ENCODE peak calls at places on chromosomes 6 and 20, in six cellular contexts. One of them, this sample, is unnamed.

GRCh38 chr20:16541878-16542277 is 31.4 kb downstream of the KIF16B start:
- DNase-seq in ELR: no peak
- DNase-seq in activated CD4-positive, CD25-positive, alpha-beta regulatory T cell: no peak
- DNase-seq in stimulated activated CD4-positive, alpha-beta T cell treated with anti-CD3 and anti-CD28 coated beads, Interleukin-4, amount 100 ng/mL, for 1 hour: no peak
- DNase-seq in SJSA1: no peak
- DNase-seq in iPS DF 6.9: no peak
- DNase-seq in this sample: no peak

GRCh38 chr6:113620372-113620771 is 236.8 kb upstream of the MARCKS start:
- DNase-seq in ELR: no peak
- DNase-seq in activated CD4-positive, CD25-positive, alpha-beta regulatory T cell: no peak
- DNase-seq in stimulated activated CD4-positive, alpha-beta T cell treated with anti-CD3 and anti-CD28 coated beads, Interleukin-4, amount 100 ng/mL, for 1 hour: no peak
- DNase-seq in SJSA1: no peak
- DNase-seq in iPS DF 6.9: no peak
- DNase-seq in this sample: no peak

GRCh38 chr6:38495922-38496635 is 143.7 kb downstream of the BTBD9 start:
- DNase-seq in ELR: no peak
- DNase-seq in activated CD4-positive, CD25-positive, alpha-beta regulatory T cell: no peak
- DNase-seq in stimulated activated CD4-positive, alpha-beta T cell treated with anti-CD3 and anti-CD28 coated beads, Interleukin-4, amount 100 ng/mL, for 1 hour: no peak
- DNase-seq in SJSA1: no peak
- DNase-seq in iPS DF 6.9: no peak
- DNase-seq in this sample: no peak

GRCh38 chr20:62839261-62839660 is 22.4 kb downstream of the TCFL5 start:
- DNase-seq in ELR: no peak
- DNase-seq in activated CD4-positive, CD25-positive, alpha-beta regulatory T cell: no peak
- DNase-seq in stimulated activated CD4-positive, alpha-beta T cell treated with anti-CD3 and anti-CD28 coated beads, Interleukin-4, amount 100 ng/mL, for 1 hour: no peak
- DNase-seq in SJSA1: no peak
- DNase-seq in iPS DF 6.9: no peak
- DNase-seq in this sample: no peak

GRCh38 chr6:107717781-107718180 is 106.3 kb downstream of the SCML4 start:
- DNase-seq in ELR: no peak
- DNase-seq in activated CD4-positive, CD25-positive, alpha-beta regulatory T cell: no peak
- DNase-seq in stimulated activated CD4-positive, alpha-beta T cell treated with anti-CD3 and anti-CD28 coated beads, Interleukin-4, amount 100 ng/mL, for 1 hour: no peak
- DNase-seq in SJSA1: no peak
- DNase-seq in iPS DF 6.9: no peak
- DNase-seq in this sample: peak; percentile 33

GRCh38 chr6:999552-999951 is 306.6 kb upstream of the EXOC2 start:
- DNase-seq in ELR: no peak
- DNase-seq in activated CD4-positive, CD25-positive, alpha-beta regulatory T cell: no peak
- DNase-seq in stimulated activated CD4-positive, alpha-beta T cell treated with anti-CD3 and anti-CD28 coated beads, Interleukin-4, amount 100 ng/mL, for 1 hour: no peak
- DNase-seq in SJSA1: no peak
- DNase-seq in iPS DF 6.9: no peak
- DNase-seq in this sample: no peak

GRCh38 chr6:21181866-21182265 is 411.7 kb upstream of the SOX4 start:
- DNase-seq in ELR: no peak
- DNase-seq in activated CD4-positive, CD25-positive, alpha-beta regulatory T cell: no peak
- DNase-seq in stimulated activated CD4-positive, alpha-beta T cell treated with anti-CD3 and anti-CD28 coated beads, Interleukin-4, amount 100 ng/mL, for 1 hour: no peak
- DNase-seq in SJSA1: no peak
- DNase-seq in iPS DF 6.9: no peak
- DNase-seq in this sample: no peak

GRCh38 chr6:146027586-146028249 is 1.1 kb upstream of the GRM1 start:
- DNase-seq in ELR: no peak
- DNase-seq in activated CD4-positive, CD25-positive, alpha-beta regulatory T cell: no peak
- DNase-seq in stimulated activated CD4-positive, alpha-beta T cell treated with anti-CD3 and anti-CD28 coated beads, Interleukin-4, amount 100 ng/mL, for 1 hour: no peak
- DNase-seq in SJSA1: no peak
- DNase-seq in iPS DF 6.9: no peak
- DNase-seq in this sample: no peak

GRCh38 chr6:9089724-9090123 is 654.4 kb upstream of the SLC35B3 start:
- DNase-seq in ELR: no peak
- DNase-seq in activated CD4-positive, CD25-positive, alpha-beta regulatory T cell: no peak
- DNase-seq in stimulated activated CD4-positive, alpha-beta T cell treated with anti-CD3 and anti-CD28 coated beads, Interleukin-4, amount 100 ng/mL, for 1 hour: no peak
- DNase-seq in SJSA1: no peak
- DNase-seq in iPS DF 6.9: no peak
- DNase-seq in this sample: no peak

GRCh38 chr20:43789593-43789992 is 62.8 kb upstream of the GTSF1L start:
- DNase-seq in ELR: no peak
- DNase-seq in activated CD4-positive, CD25-positive, alpha-beta regulatory T cell: no peak
- DNase-seq in stimulated activated CD4-positive, alpha-beta T cell treated with anti-CD3 and anti-CD28 coated beads, Interleukin-4, amount 100 ng/mL, for 1 hour: no peak
- DNase-seq in SJSA1: no peak
- DNase-seq in iPS DF 6.9: no peak
- DNase-seq in this sample: no peak

GRCh38 chr6:158688860-158689259 is 39.0 kb downstream of the SYTL3 start:
- DNase-seq in ELR: peak; percentile 79
- DNase-seq in activated CD4-positive, CD25-positive, alpha-beta regulatory T cell: no peak
- DNase-seq in stimulated activated CD4-positive, alpha-beta T cell treated with anti-CD3 and anti-CD28 coated beads, Interleukin-4, amount 100 ng/mL, for 1 hour: no peak
- DNase-seq in SJSA1: peak; percentile 17
- DNase-seq in iPS DF 6.9: no peak
- DNase-seq in this sample: no peak

GRCh38 chr6:33428219-33428890 is 8.5 kb downstream of the SYNGAP1 start:
- DNase-seq in ELR: peak; percentile 72
- DNase-seq in activated CD4-positive, CD25-positive, alpha-beta regulatory T cell: no peak
- DNase-seq in stimulated activated CD4-positive, alpha-beta T cell treated with anti-CD3 and anti-CD28 coated beads, Interleukin-4, amount 100 ng/mL, for 1 hour: peak; percentile 32
- DNase-seq in SJSA1: no peak
- DNase-seq in iPS DF 6.9: no peak
- DNase-seq in this sample: no peak

GRCh38 chr6:12420626-12421025 is 130.5 kb downstream of the EDN1 start:
- DNase-seq in ELR: peak; percentile 57
- DNase-seq in activated CD4-positive, CD25-positive, alpha-beta regulatory T cell: no peak
- DNase-seq in stimulated activated CD4-positive, alpha-beta T cell treated with anti-CD3 and anti-CD28 coated beads, Interleukin-4, amount 100 ng/mL, for 1 hour: no peak
- DNase-seq in SJSA1: peak; percentile 50
- DNase-seq in iPS DF 6.9: no peak
- DNase-seq in this sample: no peak

GRCh38 chr6:109060585-109060984 is 34.1 kb downstream of the SESN1 start:
- DNase-seq in ELR: no peak
- DNase-seq in activated CD4-positive, CD25-positive, alpha-beta regulatory T cell: no peak
- DNase-seq in stimulated activated CD4-positive, alpha-beta T cell treated with anti-CD3 and anti-CD28 coated beads, Interleukin-4, amount 100 ng/mL, for 1 hour: no peak
- DNase-seq in SJSA1: no peak
- DNase-seq in iPS DF 6.9: no peak
- DNase-seq in this sample: no peak

GRCh38 chr6:10947966-10948365 is 61.1 kb downstream of the SYCP2L start:
- DNase-seq in ELR: no peak
- DNase-seq in activated CD4-positive, CD25-positive, alpha-beta regulatory T cell: no peak
- DNase-seq in stimulated activated CD4-positive, alpha-beta T cell treated with anti-CD3 and anti-CD28 coated beads, Interleukin-4, amount 100 ng/mL, for 1 hour: no peak
- DNase-seq in SJSA1: no peak
- DNase-seq in iPS DF 6.9: no peak
- DNase-seq in this sample: no peak

GRCh38 chr6:84669945-84670344 is 94.5 kb downstream of the TBX18 start:
- DNase-seq in ELR: no peak
- DNase-seq in activated CD4-positive, CD25-positive, alpha-beta regulatory T cell: no peak
- DNase-seq in stimulated activated CD4-positive, alpha-beta T cell treated with anti-CD3 and anti-CD28 coated beads, Interleukin-4, amount 100 ng/mL, for 1 hour: no peak
- DNase-seq in SJSA1: no peak
- DNase-seq in iPS DF 6.9: no peak
- DNase-seq in this sample: no peak

This sample was measured in PC-9.